ENCODE peak calls at places on chromosomes 16 and 17, in five cellular contexts. O is fibroblast of lung, C is keratinocyte, N is neural progenitor cell, W is GM23338. R is an unnamed sample.

GRCh38 chr16:351804-352520 is 561 bp downstream of the AXIN1 start:
- DNase-seq in N (peak), O (peak), C (no peak), W (peak), R (no peak)

GRCh38 chr16:79089735-79090284 is 510.7 kb downstream of the MAF start:
- DNase-seq in W (no peak), C (no peak), N (no peak), O (no peak), R (no peak)

GRCh38 chr17:7552621-7553051 is 3.8 kb downstream of the TNFSF12 start:
- DNase-seq in O (no peak), N (no peak), W (no peak), C (no peak), R (no peak)

GRCh38 chr16:27706803-27707685 is 157.1 kb downstream of the KATNIP start:
- DNase-seq in C (no peak), N (no peak), O (no peak), W (no peak), R (no peak)

GRCh38 chr17:50708050-50709000 is 611 bp upstream of the ANKRD40 start:
- DNase-seq in W (no peak), N (no peak), O (peak), C (no peak), R (no peak)

GRCh38 chr16:22388101-22388644 is 13.8 kb upstream of the CDR2 start:
- DNase-seq in W (no peak), C (no peak), O (peak), N (no peak), R (no peak)

GRCh38 chr17:77873518-77874302 is 84.8 kb upstream of the TNRC6C start:
- DNase-seq in W (no peak), C (no peak), N (no peak), O (no peak), R (no peak)

GRCh38 chr16:69762843-69763556 is 868 bp downstream of the WWP2 start:
- DNase-seq in W (no peak), C (no peak), N (peak), O (peak), R (no peak)

GRCh38 chr17:6857336-6857735 is 25.8 kb upstream of the TEKT1 start:
- DNase-seq in N (no peak), O (no peak), W (no peak), C (no peak), R (no peak)

GRCh38 chr17:63544467-63545301 is 5.6 kb upstream of the DCAF7 start:
- DNase-seq in W (peak), N (no peak), C (no peak), O (no peak), R (no peak)

GRCh38 chr17:50506298-50506697 is 1.9 kb upstream of the MYCBPAP start:
- DNase-seq in C (no peak), W (no peak), N (no peak), O (no peak), R (no peak)

GRCh38 chr16:84194018-84194417 is 3.1 kb downstream of the ADAD2 start:
- DNase-seq in N (no peak), W (no peak), O (no peak), C (no peak), R (no peak)

GRCh38 chr16:89133457-89134127 is 38.0 kb upstream of the CDH15 start:
- DNase-seq in N (no peak), O (no peak), W (no peak), C (no peak), R (no peak)

GRCh38 chr17:77210331-77210730 is 69.6 kb downstream of the SEC14L1 start:
- DNase-seq in C (no peak), O (no peak), W (no peak), N (no peak), R (no peak)

GRCh38 chr16:75263963-75264445 is 12.6 kb upstream of the BCAR1 start:
- DNase-seq in N (no peak), O (no peak), C (no peak), W (no peak), R (peak)

GRCh38 chr17:29622337-29623282 is at the start of gene CORO6:
- DNase-seq in W (peak), N (peak), C (no peak), O (peak), R (peak)

GRCh38 chr17:30333503-30334240 is at the start of gene TMIGD1:
- DNase-seq in N (no peak), W (no peak), O (no peak), C (no peak), R (no peak)

GRCh38 chr17:44758414-44759095 is at the start of gene ADAM11:
- DNase-seq in C (no peak), O (no peak), W (peak), N (peak), R (no peak)
- TF ChIP-seq EZH2 in C (peak), O (no peak), W (peak), N (no peak), R (no peak)

GRCh38 chr17:65755799-65756198 is 194.4 kb upstream of the AXIN2 start:
- DNase-seq in C (no peak), W (no peak), N (no peak), O (peak), R (no peak)

GRCh38 chr17:65762973-65763372 is 201.5 kb upstream of the AXIN2 start:
- DNase-seq in W (no peak), N (no peak), O (no peak), C (no peak), R (no peak)

GRCh38 chr17:65763786-65764185 is 202.3 kb upstream of the AXIN2 start:
- DNase-seq in O (no peak), C (no peak), N (no peak), W (no peak), R (no peak)

GRCh38 chr17:65756760-65757159 is 195.3 kb upstream of the AXIN2 start:
- DNase-seq in C (no peak), W (no peak), O (peak), N (no peak), R (no peak)

GRCh38 chr17:65759532-65759931 is 198.1 kb upstream of the AXIN2 start:
- DNase-seq in O (peak), N (no peak), C (no peak), W (no peak), R (no peak)
- TF ChIP-seq EZH2 in O (no peak), N (no peak), C (no peak), W (no peak), R (no peak)

GRCh38 chr16:68235882-68236803 is at the start of gene ESRP2:
- DNase-seq in N (peak), O (no peak), C (peak), W (peak), R (peak)
- TF ChIP-seq EZH2 in N (peak), O (no peak), C (no peak), W (no peak), R (no peak)

GRCh38 chr17:48593126-48593829 is at the start of gene HOXB5:
- DNase-seq in C (no peak), W (no peak), O (no peak), N (no peak), R (no peak)

GRCh38 chr17:48594412-48595106 is 980 bp upstream of the HOXB5 start:
- DNase-seq in C (no peak), W (no peak), N (no peak), O (peak), R (no peak)

GRCh38 chr17:48595107-48595999 is 1.8 kb upstream of the HOXB5 start:
- DNase-seq in O (peak), C (no peak), N (no peak), W (no peak), R (no peak)

GRCh38 chr17:48592592-48592991 is 987 bp downstream of the HOXB5 start:
- DNase-seq in N (no peak), O (no peak), W (no peak), C (no peak), R (no peak)

GRCh38 chr17:48593840-48594411 is 347 bp upstream of the HOXB5 start:
- DNase-seq in C (no peak), N (peak), O (peak), W (peak), R (no peak)
- TF ChIP-seq EZH2 in C (no peak), N (peak), O (no peak), W (peak), R (no peak)

GRCh38 chr17:35496470-35497290 is 40.8 kb downstream of the SLFN12L start:
- DNase-seq in W (peak), O (no peak), C (no peak), N (no peak), R (no peak)

GRCh38 chr17:35491417-35491816 is 42.9 kb upstream of the SLFN13 start:
- DNase-seq in W (no peak), O (no peak), N (no peak), C (no peak), R (no peak)

GRCh38 chr17:35489944-35490343 is 41.4 kb upstream of the SLFN13 start:
- DNase-seq in O (no peak), N (no peak), C (no peak), W (peak), R (no peak)

GRCh38 chr17:35498429-35499178 is 38.9 kb downstream of the SLFN12L start:
- DNase-seq in O (no peak), W (peak), C (no peak), N (no peak), R (no peak)

DNA sequence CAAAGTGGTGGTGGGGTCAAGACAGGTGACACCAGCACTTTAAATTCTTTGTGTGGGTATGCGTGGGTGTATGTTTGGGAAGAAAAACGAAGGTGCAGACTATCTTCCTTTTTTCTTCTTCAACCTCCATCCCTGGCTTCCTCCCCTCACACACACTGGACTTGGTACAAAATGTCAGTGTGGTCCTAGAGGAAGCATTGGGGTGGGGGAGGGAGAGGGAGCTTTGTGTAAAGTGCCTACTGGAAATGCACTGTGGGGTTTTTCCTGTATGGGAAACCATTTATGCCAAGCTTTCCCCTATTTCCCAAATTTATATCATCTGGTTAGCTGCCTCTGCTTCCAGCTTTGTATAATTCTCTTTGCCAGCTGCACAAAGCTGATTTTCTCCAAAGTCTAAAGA is 44.4 kb downstream of the SLFN12L start:
- DNase-seq in W (peak), N (no peak), C (no peak), O (no peak), R (no peak)
- TF ChIP-seq EZH2 in W (peak), N (no peak), C (no peak), O (no peak), R (no peak)

GRCh38 chr16:49277386-49277742 is 4.3 kb downstream of the CBLN1 start:
- DNase-seq in N (peak), C (no peak), O (no peak), W (peak), R (no peak)

GRCh38 chr16:49276646-49277385 is 4.8 kb downstream of the CBLN1 start:
- DNase-seq in W (peak), N (peak), O (no peak), C (no peak), R (no peak)

GRCh38 chr16:49278944-49279725 is 2.5 kb downstream of the CBLN1 start:
- DNase-seq in W (peak), C (no peak), N (peak), O (no peak), R (no peak)

GRCh38 chr16:49278567-49278827 is 3.1 kb downstream of the CBLN1 start:
- DNase-seq in W (no peak), N (no peak), C (no peak), O (no peak), R (no peak)

GRCh38 chr16:49277766-49278566 is 3.7 kb downstream of the CBLN1 start:
- DNase-seq in O (no peak), N (peak), W (peak), C (no peak), R (no peak)
- TF ChIP-seq EZH2 in O (peak), N (peak), W (peak), C (no peak), R (no peak)

GRCh38 chr17:35374766-35375344 is 1.4 kb upstream of the SLFN11 start:
- DNase-seq in C (no peak), W (no peak), N (no peak), O (no peak), R (no peak)

GRCh38 chr17:35376245-35376644 is 2.8 kb upstream of the SLFN11 start:
- DNase-seq in C (no peak), O (peak), W (no peak), N (no peak), R (no peak)

GRCh38 chr17:35372846-35373531 is 432 bp downstream of the SLFN11 start:
- DNase-seq in W (peak), C (no peak), N (peak), O (peak), R (peak)

GRCh38 chr17:35373532-35373983 is at the start of gene SLFN11:
- DNase-seq in C (no peak), N (peak), O (peak), W (peak), R (no peak)

DNA sequence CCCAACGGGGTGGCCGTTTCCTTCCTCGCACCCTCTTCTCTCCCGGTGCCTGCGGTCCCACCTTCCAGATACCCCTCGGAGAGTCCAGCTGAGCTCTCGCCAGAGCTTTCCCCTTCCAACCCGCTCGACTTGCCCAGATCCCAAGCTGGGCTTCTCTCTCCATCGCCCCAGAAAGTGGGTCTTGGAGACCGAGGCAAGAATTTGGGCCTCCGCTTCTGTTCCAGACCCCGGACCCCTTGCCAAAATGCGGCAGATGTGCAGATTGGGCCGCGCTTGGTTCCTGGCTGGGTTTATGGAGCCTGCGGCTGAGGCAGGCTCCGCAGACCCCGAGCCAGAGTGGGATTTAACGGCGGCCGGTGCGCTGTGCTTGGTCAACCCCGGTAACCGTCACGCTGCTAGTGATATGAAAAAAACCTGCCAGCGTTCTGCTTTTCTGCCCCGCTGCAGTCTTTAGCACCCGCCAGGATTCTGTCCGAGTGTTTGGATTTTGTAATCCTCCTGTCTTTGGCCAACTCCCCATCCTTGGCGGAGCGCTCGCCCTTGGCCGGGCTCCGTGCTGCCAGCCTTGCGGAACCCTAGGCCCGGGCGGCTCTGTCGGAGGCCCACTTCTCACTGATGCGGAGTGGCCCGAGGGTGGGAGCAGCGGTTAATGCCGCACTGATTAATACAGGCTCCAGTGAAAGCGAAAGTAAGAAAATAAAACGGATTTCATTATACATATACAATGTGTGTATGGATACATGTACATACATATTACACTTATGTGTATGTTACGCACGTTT is 754 bp upstream of the SLFN11 start:
- DNase-seq in C (no peak), W (peak), N (peak), O (peak), R (no peak)
- TF ChIP-seq EZH2 in C (no peak), W (peak), N (peak), O (no peak), R (peak)